ENCODE peak calls at places on chromosomes 3 and 15, in eight cellular contexts. D, V, U, G, M, W, K and E are unnamed samples.

GRCh38 chr3:188539631-188540194 is 385.8 kb downstream of the LPP start:
- DNase-seq in D (no peak), V (no peak), U (no peak), G (no peak), M (no peak), W (no peak), K (no peak), E (no peak)

GRCh38 chr3:66419053-66419440 is 81.8 kb downstream of the LRIG1 start:
- DNase-seq in D (no peak), V (no peak), U (no peak), G (no peak), M (no peak), W (no peak), K (no peak), E (no peak)

GRCh38 chr3:166284994-166285393 is 447.8 kb upstream of the BCHE start:
- DNase-seq in D (no peak), V (no peak), U (no peak), G (no peak), M (peak), W (no peak), K (no peak), E (peak)

GRCh38 chr15:62845239-62846126 is 197.1 kb upstream of the TPM1 start:
- DNase-seq in D (no peak), V (peak), U (peak), G (no peak), M (no peak), W (no peak), K (peak), E (peak)

GRCh38 chr15:69573815-69574472 is 121.3 kb downstream of the RPLP1 start:
- DNase-seq in D (no peak), V (no peak), U (peak), G (no peak), M (no peak), W (no peak), K (peak), E (peak)

GRCh38 chr3:60294181-60294580 is 957.1 kb downstream of the FHIT start:
- DNase-seq in D (no peak), V (peak), U (no peak), G (no peak), M (no peak), W (no peak), K (peak), E (no peak)

GRCh38 chr3:44444896-44445691 is 32.4 kb downstream of the ZNF445 start:
- DNase-seq in D (peak), V (no peak), U (no peak), G (no peak), M (no peak), W (no peak), K (no peak), E (no peak)

GRCh38 chr3:194879126-194879887 is 193.6 kb downstream of the FAM43A start:
- DNase-seq in D (no peak), V (no peak), U (no peak), G (no peak), M (no peak), W (no peak), K (no peak), E (no peak)

GRCh38 chr15:87118424-87118823 is 1038.8 kb downstream of the AGBL1 start:
- DNase-seq in D (peak), V (no peak), U (no peak), G (peak), M (no peak), W (no peak), K (no peak), E (no peak)

GRCh38 chr3:136805795-136806194 is 13.1 kb upstream of the SLC35G2 start:
- DNase-seq in D (no peak), V (no peak), U (no peak), G (no peak), M (no peak), W (no peak), K (no peak), E (no peak)

GRCh38 chr3:190175490-190175889 is 54.8 kb upstream of the P3H2 start:
- DNase-seq in D (no peak), V (peak), U (peak), G (no peak), M (peak), W (no peak), K (no peak), E (peak)

GRCh38 chr3:140540262-140540661 is 137.6 kb upstream of the TRIM42 start:
- DNase-seq in D (no peak), V (no peak), U (no peak), G (no peak), M (no peak), W (no peak), K (no peak), E (no peak)

GRCh38 chr3:98650966-98651765 is 57.8 kb upstream of the CPOX start:
- DNase-seq in D (no peak), V (no peak), U (no peak), G (no peak), M (no peak), W (no peak), K (no peak), E (peak)

GRCh38 chr3:40580494-40581091 is 55.8 kb downstream of the ZNF621 start:
- DNase-seq in D (peak), V (peak), U (peak), G (peak), M (peak), W (peak), K (peak), E (peak)

GRCh38 chr15:46652256-46652655 is 1017.4 kb downstream of the SQOR start:
- DNase-seq in D (no peak), V (no peak), U (no peak), G (no peak), M (no peak), W (no peak), K (no peak), E (no peak)

GRCh38 chr3:188962253-188963247 is 209.2 kb upstream of the TPRG1 start:
- DNase-seq in D (no peak), V (no peak), U (no peak), G (no peak), M (no peak), W (no peak), K (no peak), E (no peak)

GRCh38 chr3:196518999-196519737 is 4.0 kb upstream of the SMCO1 start:
- DNase-seq in D (peak), V (peak), U (peak), G (peak), M (peak), W (peak), K (peak), E (peak)

GRCh38 chr3:167350245-167350862 is 29.7 kb downstream of the ZBBX start:
- DNase-seq in D (no peak), V (no peak), U (no peak), G (no peak), M (peak), W (peak), K (peak), E (peak)

GRCh38 chr3:105700575-105700974 is 168.2 kb downstream of the CBLB start:
- DNase-seq in D (no peak), V (no peak), U (no peak), G (no peak), M (no peak), W (no peak), K (no peak), E (no peak)

GRCh38 chr3:45911496-45912226 is 25.3 kb downstream of the CCR9 start:
- DNase-seq in D (no peak), V (no peak), U (no peak), G (no peak), M (no peak), W (no peak), K (no peak), E (no peak)

GRCh38 chr15:91568036-91568435 is 285.5 kb upstream of the SLCO3A1 start:
- DNase-seq in D (no peak), V (no peak), U (no peak), G (no peak), M (no peak), W (no peak), K (no peak), E (no peak)

GRCh38 chr3:120145498-120146285 is 51.4 kb upstream of the GSK3B start:
- DNase-seq in D (no peak), V (peak), U (peak), G (no peak), M (peak), W (no peak), K (peak), E (peak)

GRCh38 chr3:73405853-73406252 is 218.9 kb downstream of the PDZRN3 start:
- DNase-seq in D (no peak), V (peak), U (peak), G (no peak), M (no peak), W (no peak), K (no peak), E (no peak)

GRCh38 chr15:61794881-61795280 is 265.4 kb downstream of the VPS13C start:
- DNase-seq in D (no peak), V (peak), U (no peak), G (no peak), M (peak), W (no peak), K (peak), E (peak)

GRCh38 chr3:113057117-113057516 is 66.3 kb downstream of the GTPBP8 start:
- DNase-seq in D (no peak), V (no peak), U (no peak), G (no peak), M (no peak), W (no peak), K (no peak), E (no peak)

GRCh38 chr3:58210761-58211477 is at the start of gene DNASE1L3:
- DNase-seq in D (peak), V (no peak), U (no peak), G (peak), M (no peak), W (no peak), K (no peak), E (no peak)

GRCh38 chr3:58471025-58471887 is 20.6 kb upstream of the KCTD6 start:
- DNase-seq in D (peak), V (peak), U (peak), G (peak), M (peak), W (no peak), K (peak), E (peak)

GRCh38 chr3:178785961-178786360 is 249.7 kb downstream of the KCNMB2 start:
- DNase-seq in D (no peak), V (no peak), U (no peak), G (no peak), M (no peak), W (no peak), K (peak), E (peak)

GRCh38 chr15:31297880-31298456 is 28.7 kb upstream of the KLF13 start:
- DNase-seq in D (peak), V (no peak), U (no peak), G (no peak), M (no peak), W (no peak), K (no peak), E (no peak)

GRCh38 chr15:46041907-46042306 is 407.1 kb downstream of the SQOR start:
- DNase-seq in D (no peak), V (no peak), U (no peak), G (no peak), M (no peak), W (no peak), K (no peak), E (no peak)

GRCh38 chr3:50147861-50148260 is 7.3 kb upstream of the SEMA3F start:
- DNase-seq in D (no peak), V (peak), U (no peak), G (no peak), M (no peak), W (no peak), K (no peak), E (no peak)

GRCh38 chr3:188067932-188068331 is 86.0 kb upstream of the LPP start:
- DNase-seq in D (no peak), V (peak), U (peak), G (no peak), M (peak), W (no peak), K (peak), E (peak)

GRCh38 chr3:56115698-56116097 is 352.6 kb downstream of the ERC2 start:
- DNase-seq in D (no peak), V (no peak), U (no peak), G (no peak), M (no peak), W (no peak), K (no peak), E (no peak)

GRCh38 chr3:18772699-18773305 is 347.7 kb upstream of the SATB1 start:
- DNase-seq in D (no peak), V (no peak), U (no peak), G (no peak), M (no peak), W (no peak), K (no peak), E (no peak)

GRCh38 chr15:78696436-78696835 is 55.4 kb upstream of the CHRNB4 start:
- DNase-seq in D (no peak), V (no peak), U (no peak), G (no peak), M (no peak), W (no peak), K (no peak), E (no peak)

GRCh38 chr15:78697449-78697848 is 56.4 kb upstream of the CHRNB4 start:
- DNase-seq in D (no peak), V (no peak), U (no peak), G (no peak), M (no peak), W (no peak), K (no peak), E (no peak)

GRCh38 chr15:78695046-78695671 is 54.1 kb upstream of the CHRNB4 start:
- DNase-seq in D (no peak), V (no peak), U (no peak), G (no peak), M (no peak), W (no peak), K (no peak), E (no peak)

GRCh38 chr15:78691873-78692421 is 50.9 kb upstream of the CHRNB4 start:
- DNase-seq in D (no peak), V (no peak), U (no peak), G (no peak), M (peak), W (no peak), K (no peak), E (peak)

DNA sequence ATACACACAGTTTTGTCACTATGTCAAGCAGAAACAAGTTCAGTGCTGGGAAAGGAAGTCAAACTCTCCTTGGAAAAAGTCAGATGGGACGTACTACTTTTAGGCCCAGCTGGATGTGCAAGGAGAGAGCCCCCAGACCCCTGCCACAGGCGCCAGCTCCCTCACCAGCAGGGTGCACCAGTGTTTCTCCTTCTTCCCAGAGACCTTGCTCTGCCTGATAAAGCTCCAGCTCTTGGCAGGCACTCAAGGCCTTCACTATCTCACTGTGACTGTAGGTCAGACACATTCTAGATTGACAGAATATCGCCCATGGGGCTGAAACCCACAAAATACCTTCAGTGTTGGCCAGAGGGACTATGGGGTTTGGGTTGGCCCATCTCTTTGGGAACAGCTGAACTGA is 54.8 kb upstream of the CHRNB4 start:
- DNase-seq in D (peak), V (no peak), U (no peak), G (no peak), M (no peak), W (no peak), K (no peak), E (no peak)
- TF ChIP-seq CTCF in D (no peak), V (no peak), U (no peak), G (no peak), M (no peak), W (no peak), K (no peak), E (no peak)

GRCh38 chr3:81352867-81353266 is 408.6 kb downstream of the GBE1 start:
- DNase-seq in D (peak), V (peak), U (peak), G (no peak), M (no peak), W (no peak), K (peak), E (peak)
- TF ChIP-seq CTCF in D (no peak), V (no peak), U (peak), G (no peak), M (no peak), W (no peak), K (peak), E (peak)

GRCh38 chr15:89129123-89129815 is 41.0 kb downstream of the ABHD2 start:
- DNase-seq in D (no peak), V (peak), U (no peak), G (peak), M (no peak), W (peak), K (peak), E (peak)
- TF ChIP-seq CTCF in D (peak), V (peak), U (peak), G (peak), M (peak), W (peak), K (peak), E (peak)

DNA sequence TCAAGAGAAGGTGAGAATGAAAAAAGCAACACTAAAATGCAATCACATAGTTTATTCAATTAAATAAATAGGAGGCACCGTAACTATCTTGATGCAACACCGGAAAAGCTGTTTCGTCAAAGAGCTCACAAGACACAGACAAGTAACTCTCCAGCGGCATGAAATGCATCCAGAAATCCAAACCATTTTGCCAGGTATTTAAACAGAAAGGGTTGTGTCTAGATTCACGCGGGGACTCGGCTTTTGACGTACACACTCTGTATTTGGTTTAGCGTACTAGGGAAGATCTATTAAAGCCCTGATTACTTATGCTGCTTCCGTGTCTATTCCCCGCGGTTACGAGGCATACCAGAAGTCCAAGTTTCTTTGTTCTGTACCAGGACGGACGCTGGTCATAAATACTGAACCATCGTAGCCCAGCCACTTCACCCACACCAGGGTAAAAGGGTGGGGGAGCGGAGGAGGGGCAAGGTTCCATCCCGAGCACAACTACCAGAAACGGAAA is 685 bp downstream of the BNIP2 start:
- DNase-seq in D (no peak), V (peak), U (peak), G (no peak), M (no peak), W (no peak), K (peak), E (peak)
- TF ChIP-seq CTCF in D (no peak), V (no peak), U (no peak), G (no peak), M (no peak), W (no peak), K (no peak), E (no peak)

GRCh38 chr15:78726870-78727551 is 84.3 kb downstream of the ADAMTS7 start:
- DNase-seq in D (peak), V (no peak), U (no peak), G (no peak), M (peak), W (no peak), K (peak), E (peak)
- TF ChIP-seq CTCF in D (no peak), V (no peak), U (no peak), G (no peak), M (no peak), W (no peak), K (no peak), E (no peak)

GRCh38 chr15:29926083-29926388 is 103.8 kb upstream of the TJP1 start:
- DNase-seq in D (no peak), V (no peak), U (no peak), G (no peak), M (no peak), W (no peak), K (no peak), E (no peak)
- TF ChIP-seq CTCF in D (no peak), V (no peak), U (peak), G (no peak), M (no peak), W (no peak), K (no peak), E (no peak)

DNA sequence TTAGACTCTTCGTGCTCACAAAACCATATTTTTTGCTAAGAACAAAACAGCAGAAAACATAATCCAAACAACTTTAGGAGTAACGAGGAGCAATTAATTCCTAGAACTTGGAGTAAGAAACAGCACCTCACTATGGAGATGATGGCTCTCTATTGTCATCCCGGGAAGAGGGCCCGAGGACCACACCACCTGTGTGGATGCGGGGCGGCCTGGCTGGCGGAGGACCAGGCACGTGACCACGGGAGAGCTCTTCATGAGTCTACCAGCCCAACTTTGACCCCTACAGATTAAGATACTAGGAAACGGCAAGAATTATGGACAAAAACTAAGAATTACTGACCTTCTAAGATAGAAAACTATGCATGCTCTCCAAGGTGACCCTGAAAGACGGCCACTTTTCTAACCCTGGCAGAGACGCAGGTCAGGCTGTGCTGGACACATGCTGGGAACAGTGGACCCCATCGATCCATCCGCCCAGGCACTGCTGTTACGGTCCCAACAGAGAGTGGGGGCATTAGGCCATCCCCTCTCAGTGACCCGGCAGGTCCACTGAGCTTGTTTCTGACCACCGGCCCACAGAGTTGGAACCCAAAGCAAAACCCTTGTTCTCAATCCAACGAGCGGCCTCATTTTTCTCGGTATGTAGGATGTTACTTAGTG is 13.1 kb upstream of the OCA2 start:
- DNase-seq in D (peak), V (no peak), U (no peak), G (no peak), M (no peak), W (no peak), K (no peak), E (no peak)
- TF ChIP-seq CTCF in D (no peak), V (no peak), U (no peak), G (no peak), M (no peak), W (no peak), K (no peak), E (no peak)

GRCh38 chr15:40323239-40323952 is at the start of gene INAFM2:
- DNase-seq in D (peak), V (peak), U (peak), G (peak), M (peak), W (peak), K (peak), E (peak)
- TF ChIP-seq CTCF in D (peak), V (peak), U (peak), G (peak), M (no peak), W (peak), K (peak), E (peak)

DNA sequence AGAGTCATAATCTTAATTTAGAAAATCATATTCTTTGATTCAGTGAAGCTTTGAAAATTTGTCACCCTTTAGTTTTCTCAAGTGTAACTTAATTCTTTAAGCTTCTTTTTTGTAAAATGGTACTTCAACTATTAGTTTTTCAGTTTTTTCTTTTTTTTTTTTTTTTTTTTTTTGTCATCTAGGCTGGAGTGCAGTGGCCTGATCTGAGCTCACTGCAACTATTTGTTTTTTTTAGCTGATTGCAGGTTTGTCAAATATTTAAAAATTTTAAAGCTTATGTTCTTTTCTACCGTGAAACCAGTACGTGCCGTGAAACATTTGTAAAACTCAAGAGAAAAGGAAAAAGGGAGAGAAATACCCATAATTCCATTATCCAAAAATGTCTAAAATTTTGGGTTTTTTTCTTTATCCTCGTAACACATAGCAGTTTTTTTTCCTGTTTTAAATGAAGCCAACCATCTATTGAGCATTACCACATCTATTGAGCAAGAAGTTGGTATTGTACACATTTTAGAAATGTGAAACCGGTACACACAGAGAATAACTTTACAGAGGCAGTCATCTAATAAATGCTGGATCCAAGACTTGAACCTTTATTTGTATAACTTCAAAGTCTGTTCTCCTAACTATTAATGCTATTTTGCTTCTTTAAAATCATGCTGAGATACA is 25.7 kb downstream of the ECT2 start:
- DNase-seq in D (no peak), V (peak), U (no peak), G (no peak), M (no peak), W (no peak), K (no peak), E (no peak)
- TF ChIP-seq CTCF in D (no peak), V (no peak), U (no peak), G (no peak), M (no peak), W (no peak), K (no peak), E (no peak)